ENCODE peak calls at places on chromosomes 7 and 10, in nine cellular contexts. L is GM13976; M is GM20000; Z is AG04449; I is colonic mucosa; Y is BJ; G is A549; X is CD8-positive, alpha-beta T cell; N is Peyer's patch. T is an unnamed sample.
A peak's percentile ranks its signal among the peaks of the same experiment; 100 is the strongest.

GRCh38 chr10:111598433-111599059 is 521.7 kb downstream of the ADRA2A start:
- DNase-seq in L (peak; percentile 34), M (peak; percentile 59), Z (peak; percentile 16), I (peak; percentile 57), Y (peak; percentile 2), G (peak; percentile 13), X (peak; percentile 3), N (peak; percentile 23), T (no peak)

GRCh38 chr10:43024524-43024923 is 52.3 kb upstream of the RET start:
- DNase-seq in L (no peak), M (no peak), Z (no peak), I (no peak), Y (no peak), G (no peak), X (no peak), N (no peak), T (no peak)

GRCh38 chr7:2523941-2524807 is 4.6 kb downstream of the LFNG start:
- DNase-seq in L (no peak), M (no peak), Z (no peak), I (peak; percentile 97), Y (no peak), G (peak; percentile 44), X (no peak), N (no peak), T (peak; percentile 54)

GRCh38 chr10:33252794-33253203 is 81.7 kb downstream of the NRP1 start:
- DNase-seq in L (no peak), M (no peak), Z (peak; percentile 77), I (no peak), Y (no peak), G (peak; percentile 43), X (no peak), N (no peak), T (no peak)

GRCh38 chr7:94510582-94511456 is 1.2 kb downstream of the CASD1 start:
- DNase-seq in L (no peak), M (peak; percentile 49), Z (no peak), I (peak; percentile 61), Y (no peak), G (peak; percentile 57), X (peak; percentile 31), N (peak; percentile 32), T (no peak)

GRCh38 chr7:81111781-81112540 is 193.1 kb upstream of the SEMA3C start:
- DNase-seq in L (no peak), M (no peak), Z (peak; percentile 4), I (no peak), Y (peak; percentile 10), G (no peak), X (no peak), N (no peak), T (no peak)

GRCh38 chr7:105678811-105679495 is 97.7 kb upstream of the EFCAB10 start:
- DNase-seq in L (no peak), M (peak; percentile 28), Z (no peak), I (peak; percentile 88), Y (no peak), G (no peak), X (no peak), N (peak; percentile 64), T (peak; percentile 82)

GRCh38 chr7:122638459-122638858 is 60.5 kb downstream of the RNF133 start:
- DNase-seq in L (no peak), M (no peak), Z (no peak), I (no peak), Y (no peak), G (no peak), X (no peak), N (no peak), T (no peak)

DNA sequence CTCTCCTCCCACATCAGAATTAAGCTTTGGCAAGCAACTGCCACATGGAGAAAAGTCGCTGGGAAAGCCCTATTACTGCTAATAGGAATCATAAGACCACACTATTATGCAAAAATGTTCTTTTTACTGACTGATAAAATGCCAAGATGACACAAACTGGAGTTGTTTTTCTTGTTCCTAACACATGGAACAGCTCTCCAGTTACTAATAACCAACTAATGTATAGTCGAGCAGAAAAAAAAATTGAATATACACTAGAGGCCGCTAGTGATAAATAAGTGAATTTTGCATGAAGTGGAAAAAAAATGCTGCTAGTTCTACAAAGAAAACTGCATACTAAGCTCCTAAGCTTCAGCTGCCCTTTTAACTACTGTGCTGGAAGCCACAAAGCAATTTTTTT is 165.6 kb downstream of the TPK1 start:
- DNase-seq in L (no peak), M (no peak), Z (no peak), I (no peak), Y (no peak), G (no peak), X (no peak), N (no peak), T (no peak)
- TF ChIP-seq CTCF in L (no peak), M (no peak), Z (no peak), I (no peak), Y (no peak), G (peak; percentile 20), X (peak; percentile 35), N (no peak), T (peak; percentile 21)

DNA sequence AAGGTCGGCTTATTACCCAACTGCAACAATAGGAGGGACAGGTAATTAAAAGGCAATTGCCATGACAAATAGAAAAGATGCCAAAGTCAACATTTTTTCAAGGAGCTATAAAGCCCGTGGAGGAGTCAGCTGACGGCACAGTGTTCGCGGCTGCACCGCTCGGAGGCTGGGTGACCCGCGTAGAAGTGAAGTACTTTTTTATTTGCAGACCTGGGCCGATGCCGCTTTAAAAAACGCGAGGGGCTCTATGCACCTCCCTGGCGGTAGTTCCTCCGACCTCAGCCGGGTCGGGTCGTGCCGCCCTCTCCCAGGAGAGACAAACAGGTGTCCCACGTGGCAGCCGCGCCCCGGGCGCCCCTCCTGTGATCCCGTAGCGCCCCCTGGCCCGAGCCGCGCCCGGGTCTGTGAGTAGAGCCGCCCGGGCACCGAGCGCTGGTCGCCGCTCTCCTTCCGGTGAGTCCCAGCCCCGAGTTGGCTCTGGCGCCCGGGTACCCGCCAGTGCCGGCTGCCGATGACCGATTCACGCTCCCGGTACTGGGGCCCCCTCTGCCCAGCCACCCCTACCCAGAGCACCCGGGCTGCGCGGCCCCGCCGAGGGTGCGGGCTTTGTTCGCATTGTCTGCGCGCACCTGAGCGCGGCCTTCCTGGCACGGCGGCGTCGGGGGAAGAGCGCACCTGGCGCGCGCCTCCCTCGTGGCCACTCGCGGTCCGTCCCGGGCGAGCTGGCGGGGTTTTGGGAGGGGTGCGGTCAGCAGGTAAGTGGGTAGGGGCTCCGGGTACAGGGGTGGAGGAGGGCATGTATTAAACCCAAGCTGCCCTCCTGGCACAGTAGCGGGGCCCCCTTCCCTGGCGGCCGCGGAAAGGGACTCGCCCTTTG is at the start of gene VWA2:
- DNase-seq in L (peak; percentile 59), M (no peak), Z (no peak), I (peak; percentile 61), Y (no peak), G (peak; percentile 38), X (no peak), N (no peak), T (no peak)
- TF ChIP-seq CTCF in L (peak; percentile 25), M (peak; percentile 16), Z (no peak), I (no peak), Y (no peak), G (no peak), X (no peak), N (no peak), T (no peak)

DNA sequence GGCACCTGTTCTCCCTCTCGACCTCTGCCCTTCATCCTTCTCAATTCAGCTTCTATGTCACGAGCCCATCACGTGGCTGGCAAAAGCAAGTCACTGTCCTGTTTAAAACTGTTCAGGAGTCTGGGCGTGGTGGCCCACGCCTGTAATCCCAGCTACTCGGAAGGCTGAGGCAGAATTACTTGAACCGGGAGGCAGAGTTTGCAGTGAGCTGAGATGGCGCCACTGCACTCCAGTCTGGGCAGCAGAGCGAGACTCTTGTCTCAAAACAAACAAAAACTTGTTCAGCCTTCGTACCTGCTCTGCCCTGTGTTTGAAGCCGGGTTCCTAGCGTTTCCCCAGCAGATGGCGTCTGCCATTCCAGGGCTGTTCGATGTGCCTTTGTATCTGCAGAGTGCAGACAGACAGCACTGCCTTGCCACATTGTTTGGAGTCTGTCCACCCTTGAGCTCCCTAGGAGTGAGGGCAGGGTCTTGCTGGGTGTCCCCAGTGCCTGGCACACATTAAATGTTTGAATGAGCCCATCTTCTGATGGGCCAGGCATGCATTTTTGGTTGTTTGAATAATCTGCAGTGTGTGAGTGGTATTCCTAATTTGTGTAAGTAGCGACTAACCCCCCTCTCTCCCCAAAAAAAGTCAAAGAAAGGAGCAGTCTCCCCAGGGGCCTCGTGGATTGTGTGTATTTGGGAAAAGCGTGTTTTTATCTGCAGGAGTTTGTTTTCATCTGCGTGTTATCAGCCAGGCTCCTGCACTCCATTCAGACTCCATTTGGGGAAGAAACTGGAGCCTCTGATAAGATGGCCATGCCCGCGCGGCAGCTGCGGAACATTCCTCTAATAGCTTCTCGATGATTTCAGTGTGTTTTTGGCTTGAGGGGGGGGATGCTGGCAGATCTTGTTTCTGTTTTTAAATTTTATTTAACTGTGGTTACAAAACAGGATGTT is 61.2 kb downstream of the DNAJB6 start:
- DNase-seq in L (peak; percentile 52), M (no peak), Z (peak; percentile 34), I (peak; percentile 34), Y (peak; percentile 78), G (peak; percentile 59), X (no peak), N (no peak), T (no peak)
- TF ChIP-seq CTCF in L (peak; percentile 5), M (peak; percentile 44), Z (peak; percentile 55), I (peak; percentile 13), Y (peak; percentile 72), G (peak; percentile 76), X (no peak), N (no peak), T (peak; percentile 46)

GRCh38 chr7:73939528-73939927 is 78.6 kb downstream of the TMEM270 start:
- DNase-seq in L (no peak), M (no peak), Z (no peak), I (no peak), Y (no peak), G (no peak), X (no peak), N (no peak), T (no peak)

GRCh38 chr7:73945022-73945421 is 83.0 kb upstream of the ELN start:
- DNase-seq in L (no peak), M (no peak), Z (no peak), I (no peak), Y (no peak), G (no peak), X (no peak), N (no peak), T (no peak)

GRCh38 chr7:73940701-73941238 is 79.8 kb downstream of the TMEM270 start:
- DNase-seq in L (no peak), M (no peak), Z (no peak), I (no peak), Y (no peak), G (no peak), X (no peak), N (no peak), T (no peak)

GRCh38 chr7:73937014-73937413 is 76.1 kb downstream of the TMEM270 start:
- DNase-seq in L (no peak), M (no peak), Z (no peak), I (no peak), Y (no peak), G (no peak), X (no peak), N (no peak), T (no peak)

DNA sequence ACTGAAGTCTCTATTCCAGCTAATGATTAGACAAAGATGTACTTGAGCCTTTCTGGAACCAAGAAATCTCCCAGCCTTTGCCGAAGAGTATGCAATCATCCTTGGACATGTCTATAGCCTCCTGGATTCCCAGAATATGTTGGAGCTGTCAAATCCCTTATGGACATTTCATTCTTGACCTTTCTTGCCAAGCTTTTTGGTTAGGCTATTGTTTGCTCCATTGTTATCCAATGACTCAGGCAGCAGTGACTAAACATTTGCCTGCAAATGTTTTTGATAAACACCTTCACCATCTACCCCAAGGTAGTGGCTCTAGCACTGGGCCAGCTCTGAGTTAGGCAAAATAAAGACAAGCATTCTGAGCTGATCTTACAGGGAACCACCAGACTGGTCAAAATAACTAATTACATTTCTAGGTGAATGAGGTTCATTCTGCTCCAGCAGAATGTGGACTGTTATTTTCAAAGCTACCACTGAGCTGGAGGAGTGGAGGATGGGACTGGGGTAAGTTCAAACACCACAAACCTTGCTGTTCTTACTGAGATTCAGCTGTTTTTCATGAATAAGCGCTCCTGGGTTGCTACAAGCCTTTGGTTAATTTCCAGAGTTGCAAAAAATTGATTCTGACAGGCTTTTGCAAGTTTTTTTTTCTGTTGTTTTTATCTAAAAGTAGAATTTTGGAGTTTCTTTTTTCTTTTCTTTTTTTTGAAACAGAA is 81.0 kb downstream of the TMEM270 start:
- DNase-seq in L (no peak), M (no peak), Z (no peak), I (no peak), Y (peak; percentile 31), G (peak; percentile 65), X (no peak), N (no peak), T (no peak)
- TF ChIP-seq CTCF in L (no peak), M (no peak), Z (no peak), I (no peak), Y (no peak), G (no peak), X (no peak), N (no peak), T (no peak)